ENCODE peak calls at places on chromosomes 3 and 15, in seven cellular contexts. N is activated B cell treated with CpG ODN at 0.5 μM for 24 hours, Z is HFFc6, U is H9, G is neural crest cell, S is WTC11, P is astrocyte of the spinal cord. C is an unnamed sample.

GRCh38 chr3:98013428-98014349 is 21.4 kb downstream of the GABRR3 start:
- DNase-seq in N (no peak), Z (peak), U (no peak), G (no peak), S (no peak), P (no peak), C (no peak)

GRCh38 chr3:72582211-72582878 is 265.9 kb downstream of the SHQ1 start:
- DNase-seq in N (no peak), Z (no peak), U (no peak), G (no peak), S (no peak), P (no peak), C (no peak)

GRCh38 chr3:57065588-57065987 is 5.1 kb downstream of the SPATA12 start:
- DNase-seq in N (no peak), Z (no peak), U (peak), G (no peak), S (no peak), P (peak), C (no peak)

GRCh38 chr15:66653852-66654251 is 48.2 kb upstream of the SMAD6 start:
- DNase-seq in N (no peak), Z (no peak), U (no peak), G (no peak), S (no peak), P (no peak), C (no peak)

GRCh38 chr3:13189639-13190375 is 116.6 kb upstream of the IQSEC1 start:
- DNase-seq in N (no peak), Z (peak), U (no peak), G (no peak), S (no peak), P (no peak), C (peak)

GRCh38 chr3:122514123-122515019 is at the start of gene KPNA1:
- DNase-seq in N (peak), Z (peak), U (peak), G (peak), S (peak), P (peak), C (peak)

GRCh38 chr15:89494941-89495637 is 1.3 kb downstream of the RHCG start:
- DNase-seq in N (no peak), Z (no peak), U (peak), G (peak), S (peak), P (no peak), C (peak)

GRCh38 chr3:196655496-196655895 is 16.0 kb downstream of the NRROS start:
- DNase-seq in N (no peak), Z (no peak), U (no peak), G (no peak), S (no peak), P (no peak), C (no peak)

GRCh38 chr15:20376872-20377271 is 164.7 kb downstream of the GOLGA6L6 start:
- DNase-seq in N (no peak), Z (no peak), U (no peak), G (no peak), S (no peak), P (no peak), C (no peak)

GRCh38 chr15:98946301-98947255 is 61.0 kb downstream of the PGPEP1L start:
- DNase-seq in N (no peak), Z (no peak), U (no peak), G (no peak), S (no peak), P (no peak), C (no peak)

GRCh38 chr15:70442211-70442610 is 321.1 kb downstream of the UACA start:
- DNase-seq in N (no peak), Z (no peak), U (no peak), G (no peak), S (no peak), P (no peak), C (no peak)

GRCh38 chr3:106245400-106245799 is 376.6 kb upstream of the CBLB start:
- DNase-seq in N (no peak), Z (no peak), U (no peak), G (no peak), S (no peak), P (no peak), C (no peak)

GRCh38 chr3:56277236-56277635 is 191.0 kb downstream of the ERC2 start:
- DNase-seq in N (no peak), Z (no peak), U (no peak), G (no peak), S (no peak), P (no peak), C (no peak)

GRCh38 chr15:62880278-62880677 is 162.3 kb upstream of the TPM1 start:
- DNase-seq in N (no peak), Z (no peak), U (no peak), G (no peak), S (no peak), P (no peak), C (no peak)

GRCh38 chr3:8846176-8846575 is 76.8 kb upstream of the OXTR start:
- DNase-seq in N (no peak), Z (no peak), U (no peak), G (no peak), S (no peak), P (no peak), C (no peak)

GRCh38 chr3:112448939-112449338 is 50.3 kb downstream of the BTLA start:
- DNase-seq in N (no peak), Z (no peak), U (no peak), G (no peak), S (no peak), P (no peak), C (no peak)

GRCh38 chr3:141305436-141305835 is 62.9 kb upstream of the ZBTB38 start:
- DNase-seq in N (no peak), Z (peak), U (no peak), G (no peak), S (no peak), P (peak), C (no peak)

GRCh38 chr3:156680243-156680930 is 6.0 kb downstream of the TIPARP start:
- DNase-seq in N (no peak), Z (no peak), U (no peak), G (no peak), S (no peak), P (no peak), C (no peak)

GRCh38 chr3:49025793-49026520 is 3.2 kb downstream of the IMPDH2 start:
- DNase-seq in N (no peak), Z (no peak), U (no peak), G (no peak), S (no peak), P (no peak), C (no peak)

GRCh38 chr3:160665784-160666526 is 11.0 kb upstream of the ARL14 start:
- DNase-seq in N (no peak), Z (peak), U (no peak), G (no peak), S (no peak), P (peak), C (no peak)

GRCh38 chr15:75044258-75044878 is 21.0 kb downstream of the PPCDC start:
- DNase-seq in N (no peak), Z (no peak), U (no peak), G (no peak), S (no peak), P (no peak), C (no peak)

GRCh38 chr3:137767146-137768020 is 3.3 kb downstream of the SOX14 start:
- DNase-seq in N (no peak), Z (no peak), U (peak), G (peak), S (peak), P (no peak), C (peak)

GRCh38 chr3:109257269-109257668 is 59.0 kb downstream of the DPPA2 start:
- DNase-seq in N (no peak), Z (peak), U (no peak), G (no peak), S (no peak), P (peak), C (no peak)

GRCh38 chr3:134864644-134865043 is 69.6 kb downstream of the EPHB1 start:
- DNase-seq in N (no peak), Z (no peak), U (no peak), G (no peak), S (no peak), P (no peak), C (no peak)

GRCh38 chr15:68843425-68844311 is 23.0 kb upstream of the ANP32A start:
- DNase-seq in N (peak), Z (no peak), U (peak), G (peak), S (peak), P (peak), C (peak)

GRCh38 chr15:38817427-38818155 is 253.0 kb upstream of the RASGRP1 start:
- DNase-seq in N (peak), Z (peak), U (peak), G (peak), S (peak), P (peak), C (peak)

GRCh38 chr3:65584913-65585312 is 453.8 kb downstream of the MAGI1 start:
- DNase-seq in N (no peak), Z (no peak), U (no peak), G (no peak), S (no peak), P (no peak), C (no peak)

GRCh38 chr3:65588884-65589283 is 449.8 kb downstream of the MAGI1 start:
- DNase-seq in N (no peak), Z (no peak), U (no peak), G (no peak), S (no peak), P (no peak), C (no peak)

GRCh38 chr3:65584002-65584401 is 454.7 kb downstream of the MAGI1 start:
- DNase-seq in N (no peak), Z (no peak), U (no peak), G (no peak), S (no peak), P (no peak), C (no peak)

GRCh38 chr3:65591313-65591712 is 447.4 kb downstream of the MAGI1 start:
- DNase-seq in N (no peak), Z (no peak), U (no peak), G (no peak), S (no peak), P (no peak), C (no peak)

GRCh38 chr3:65587650-65588439 is 450.9 kb downstream of the MAGI1 start:
- DNase-seq in N (no peak), Z (no peak), U (no peak), G (no peak), S (no peak), P (no peak), C (no peak)
- TF ChIP-seq CTCF in N (no peak), Z (no peak), U (no peak), G (no peak), S (no peak), P (no peak), C (no peak)

DNA sequence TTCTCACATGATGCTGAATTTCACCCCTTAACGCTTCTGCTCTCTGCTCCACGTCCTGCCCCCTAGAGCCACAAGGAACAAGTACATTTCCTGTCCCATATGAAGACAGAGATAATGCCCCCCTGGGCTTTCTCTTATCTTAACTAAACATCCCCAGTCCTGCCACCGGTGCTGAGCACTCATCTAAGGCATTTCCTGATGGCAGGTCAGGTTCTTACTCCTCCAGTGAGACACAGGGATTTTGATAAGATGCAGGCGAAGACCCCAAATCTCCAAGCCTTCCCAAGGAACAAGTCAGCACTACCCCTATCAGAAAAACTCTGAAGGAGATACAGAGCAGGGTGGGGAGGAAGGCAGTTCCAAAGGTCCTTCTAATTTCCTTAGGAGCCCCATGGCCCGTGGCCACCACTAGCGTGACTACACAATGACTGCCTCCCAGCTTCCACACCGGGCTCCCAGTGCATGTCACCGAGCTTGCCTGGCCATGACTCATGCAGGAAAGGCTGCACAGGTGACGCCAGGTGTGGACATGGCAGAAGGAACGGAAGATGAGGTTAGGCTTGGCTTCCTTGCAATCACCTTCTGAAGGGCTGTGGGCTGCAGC is 152.9 kb downstream of the XXYLT1 start:
- DNase-seq in N (no peak), Z (no peak), U (no peak), G (no peak), S (no peak), P (no peak), C (peak)
- TF ChIP-seq CTCF in N (no peak), Z (peak), U (peak), G (peak), S (no peak), P (peak), C (peak)

DNA sequence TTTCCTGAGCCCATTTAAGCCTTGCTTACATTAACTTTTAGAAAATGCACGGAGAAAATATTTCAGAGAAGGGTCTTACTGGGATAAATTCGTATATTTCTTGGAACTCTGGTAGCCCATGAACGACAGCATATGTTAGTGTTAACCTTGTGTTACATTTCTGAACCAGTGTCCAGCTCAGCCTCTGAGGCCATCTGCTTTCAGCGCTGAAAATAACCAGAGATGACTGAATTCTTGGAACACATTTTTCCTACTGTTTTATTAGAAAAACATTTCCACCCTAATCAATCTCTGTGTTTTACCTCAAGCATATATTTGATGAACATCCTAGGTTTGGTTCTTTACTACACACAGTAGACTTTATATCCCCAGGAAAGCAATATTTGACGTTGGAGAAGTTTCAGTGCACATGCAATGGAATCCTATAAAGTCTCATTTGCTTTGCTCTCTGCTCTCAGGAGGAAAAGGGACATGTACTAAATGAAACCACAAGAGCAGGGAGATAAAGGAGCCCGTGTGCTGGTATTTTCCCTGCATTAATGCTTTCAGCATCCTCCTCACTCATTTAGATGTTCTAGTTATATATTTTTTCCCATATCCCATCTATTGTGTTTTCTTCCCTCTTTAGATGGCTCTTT is 151.8 kb upstream of the KCNMB2 start:
- DNase-seq in N (no peak), Z (no peak), U (no peak), G (no peak), S (no peak), P (peak), C (no peak)
- TF ChIP-seq CTCF in N (no peak), Z (no peak), U (no peak), G (no peak), S (no peak), P (no peak), C (no peak)

GRCh38 chr15:30997270-30997669 is 5.8 kb upstream of the MTMR10 start:
- DNase-seq in N (no peak), Z (no peak), U (no peak), G (no peak), S (no peak), P (no peak), C (no peak)
- TF ChIP-seq CTCF in N (no peak), Z (no peak), U (no peak), G (no peak), S (no peak), P (no peak), C (no peak)

GRCh38 chr3:186538779-186539178 is 5.4 kb downstream of the CRYGS start:
- DNase-seq in N (no peak), Z (no peak), U (no peak), G (no peak), S (no peak), P (no peak), C (no peak)

GRCh38 chr3:186544281-186544680 is at the start of gene CRYGS:
- DNase-seq in N (no peak), Z (no peak), U (no peak), G (no peak), S (no peak), P (peak), C (no peak)

GRCh38 chr3:186536883-186537553 is 7.2 kb downstream of the CRYGS start:
- DNase-seq in N (no peak), Z (peak), U (no peak), G (no peak), S (no peak), P (peak), C (no peak)

DNA sequence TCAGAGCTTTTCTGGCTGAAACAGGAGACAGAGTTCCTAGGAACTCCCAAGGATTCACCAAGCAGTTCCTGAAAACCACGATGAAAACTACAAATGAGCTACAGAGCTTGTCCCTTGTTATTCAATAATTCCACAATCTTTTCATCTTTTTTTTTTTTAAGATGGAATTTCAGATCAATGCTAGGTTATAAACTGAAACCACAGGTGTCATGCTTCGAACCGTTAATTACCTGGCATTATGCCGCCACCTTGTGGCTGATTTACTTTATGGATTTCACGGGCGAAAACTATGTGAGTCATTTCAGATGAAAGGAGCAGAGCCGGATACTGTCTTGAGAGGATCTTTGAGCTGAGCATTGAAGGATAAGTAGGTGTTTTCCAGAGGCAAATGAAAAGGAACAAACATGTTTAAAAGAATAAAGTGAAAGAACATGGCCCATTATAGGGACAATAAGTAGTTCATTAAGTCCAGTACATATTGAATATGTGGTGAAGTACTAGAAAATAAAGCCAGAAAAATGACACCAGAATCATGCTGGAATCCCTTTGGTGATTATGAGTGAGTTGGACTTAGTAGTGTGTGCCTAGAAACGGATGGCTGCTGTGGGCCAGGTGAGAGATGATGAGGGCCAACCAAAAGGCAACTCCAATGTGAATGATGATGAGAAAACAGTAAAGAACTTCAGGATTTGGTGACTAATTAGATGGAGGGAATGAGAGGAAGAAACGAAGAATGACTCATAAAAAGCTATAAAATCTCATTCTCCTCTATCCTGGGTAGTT is 3.5 kb downstream of the CRYGS start:
- DNase-seq in N (peak), Z (peak), U (peak), G (peak), S (peak), P (peak), C (peak)
- TF ChIP-seq CTCF in N (no peak), Z (peak), U (peak), G (peak), S (peak), P (peak), C (peak)

DNA sequence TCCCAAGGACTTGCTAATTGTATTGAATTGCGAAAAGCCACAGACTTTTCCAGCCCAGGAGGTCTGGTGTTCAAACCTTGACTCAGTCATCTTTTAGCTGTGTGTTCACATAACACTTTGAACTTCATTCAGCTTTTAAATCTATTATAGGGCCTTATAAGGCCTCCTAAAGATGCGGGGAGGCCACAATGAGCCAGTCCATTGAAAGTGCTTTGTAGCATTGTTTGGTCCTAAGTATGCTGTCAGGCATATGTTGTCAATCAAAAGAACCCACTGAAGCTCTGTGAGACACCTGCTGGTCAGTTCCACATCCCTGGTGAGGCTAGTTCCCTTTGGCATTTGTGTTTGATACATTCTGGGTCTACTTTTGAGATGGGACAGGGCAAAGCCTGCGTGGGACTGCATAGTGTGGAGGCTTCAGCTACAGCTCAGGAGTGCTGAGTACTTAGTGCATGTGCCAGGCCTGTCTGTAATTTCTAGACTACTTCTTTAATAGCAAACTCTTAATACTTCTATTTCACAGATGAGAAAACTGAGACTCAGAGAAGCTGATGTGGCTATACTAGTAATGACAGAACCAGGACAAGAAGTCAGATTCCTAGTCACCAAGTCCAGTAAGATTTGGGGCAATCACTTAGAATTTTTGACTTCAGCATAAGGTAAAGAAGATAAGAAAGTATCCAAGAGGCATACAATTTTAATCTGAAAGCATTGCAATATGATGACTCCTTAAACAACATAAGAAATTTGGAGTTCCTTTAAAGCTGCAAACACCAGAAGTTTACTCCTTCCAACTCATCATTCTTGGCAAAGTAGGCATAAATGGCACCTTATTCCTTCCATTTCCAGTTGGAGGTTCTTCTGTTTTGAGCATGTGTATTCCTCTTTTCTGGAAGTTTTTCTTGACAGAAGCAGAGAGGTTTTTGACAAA is 213.0 kb downstream of the PDCD6IP start:
- DNase-seq in N (no peak), Z (peak), U (peak), G (no peak), S (no peak), P (peak), C (peak)
- TF ChIP-seq CTCF in N (no peak), Z (peak), U (peak), G (peak), S (no peak), P (peak), C (no peak)

GRCh38 chr3:130916507-130917167 is 22.8 kb downstream of the ATP2C1 start:
- DNase-seq in N (no peak), Z (no peak), U (no peak), G (no peak), S (no peak), P (no peak), C (no peak)
- TF ChIP-seq CTCF in N (no peak), Z (no peak), U (no peak), G (no peak), S (no peak), P (no peak), C (no peak)

C was measured in endothelial cell.